ENCODE peak calls at places on chromosomes 3 and 15, in five cellular contexts. U, X, Z, Q and V are unnamed samples.

GRCh38 chr15:38553071-38553470 is 11.5 kb downstream of the RASGRP1 start:
- DNase-seq in U (no peak), X (no peak), Z (no peak), Q (no peak), V (no peak)

GRCh38 chr3:181274025-181274424 is 284.5 kb upstream of the DNAJC19 start:
- DNase-seq in U (no peak), X (no peak), Z (no peak), Q (no peak), V (no peak)

GRCh38 chr3:5341610-5342009 is 154.1 kb downstream of the EDEM1 start:
- DNase-seq in U (no peak), X (no peak), Z (no peak), Q (no peak), V (no peak)

GRCh38 chr3:11305509-11305908 is 33.3 kb downstream of the ATG7 start:
- DNase-seq in U (no peak), X (no peak), Z (no peak), Q (no peak), V (no peak)

GRCh38 chr3:144552642-144553041 is 581.0 kb downstream of the DIPK2A start:
- DNase-seq in U (no peak), X (no peak), Z (no peak), Q (no peak), V (no peak)

GRCh38 chr15:92901053-92901761 is 1.1 kb downstream of the CHD2 start:
- DNase-seq in U (no peak), X (no peak), Z (peak), Q (no peak), V (no peak)

GRCh38 chr15:67142142-67143092 is 77.0 kb downstream of the SMAD3 start:
- DNase-seq in U (no peak), X (peak), Z (no peak), Q (no peak), V (no peak)

GRCh38 chr3:127431066-127431465 is 143.2 kb upstream of the PRR20G start:
- DNase-seq in U (no peak), X (no peak), Z (no peak), Q (no peak), V (peak)

GRCh38 chr15:22908830-22909229 is 70.4 kb downstream of the NIPA2 start:
- DNase-seq in U (no peak), X (no peak), Z (no peak), Q (no peak), V (no peak)

GRCh38 chr15:52733696-52734255 is 54.6 kb upstream of the ATOSA start:
- DNase-seq in U (no peak), X (no peak), Z (no peak), Q (no peak), V (no peak)

GRCh38 chr3:162719684-162720341 is 1223.2 kb downstream of the OTOL1 start:
- DNase-seq in U (peak), X (peak), Z (peak), Q (no peak), V (no peak)

GRCh38 chr15:29262738-29263137 is 6.9 kb downstream of the NSMCE3 start:
- DNase-seq in U (no peak), X (no peak), Z (no peak), Q (no peak), V (no peak)

GRCh38 chr3:187507905-187508304 is 139.7 kb downstream of the RTP4 start:
- DNase-seq in U (no peak), X (no peak), Z (no peak), Q (no peak), V (no peak)

GRCh38 chr3:156120528-156121251 is at the start of gene KCNAB1:
- DNase-seq in U (no peak), X (no peak), Z (no peak), Q (no peak), V (no peak)
- TF ChIP-seq EZH2 in U (no peak), X (no peak), Z (no peak), Q (no peak), V (no peak)

DNA sequence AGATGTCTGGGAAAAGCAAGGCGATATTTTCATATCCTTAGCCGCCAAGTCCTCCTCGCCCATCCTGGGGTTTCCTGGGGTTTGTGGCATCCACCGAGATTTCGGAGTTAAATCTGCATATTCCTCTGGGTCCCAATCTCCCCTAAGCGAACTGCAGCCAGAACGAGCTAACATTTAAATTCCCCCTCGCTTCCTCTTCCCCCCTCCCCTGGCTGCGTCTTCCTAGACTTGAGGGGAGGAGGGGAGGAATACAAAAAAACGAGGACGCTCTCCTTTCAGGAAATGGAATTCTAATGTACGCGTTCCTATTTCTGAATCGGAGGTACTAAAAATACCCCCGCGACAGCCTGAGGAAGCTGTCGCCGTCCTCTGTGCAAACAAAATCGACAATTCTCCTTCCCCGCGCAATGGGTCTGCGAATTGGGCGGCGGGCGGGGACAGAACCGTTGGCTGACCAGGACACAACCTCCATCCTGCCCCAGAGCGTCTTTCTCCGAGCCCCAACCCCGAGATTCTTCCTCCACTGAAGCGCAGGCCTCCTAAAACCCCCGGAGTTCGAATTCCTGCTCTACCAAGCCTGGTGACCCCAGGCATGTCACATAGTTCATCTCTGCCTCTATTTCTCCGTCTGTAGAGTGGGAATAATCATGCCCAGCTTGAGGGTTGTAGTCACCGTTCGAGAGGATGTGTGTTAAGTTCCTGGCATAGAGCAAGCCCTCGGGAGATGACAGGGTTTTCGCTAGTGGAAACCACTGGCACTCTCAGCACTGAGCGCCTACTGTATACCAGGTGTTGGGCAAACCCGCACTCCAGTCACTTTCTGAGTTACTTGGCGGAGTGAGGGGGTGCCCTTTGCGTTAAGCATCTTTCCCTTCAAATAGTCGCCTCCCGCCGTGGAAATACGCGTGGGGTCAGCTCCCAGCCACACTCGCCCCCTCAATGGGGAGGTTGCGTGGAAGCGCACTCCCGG is 5.3 kb downstream of the FEZF2 start:
- DNase-seq in U (no peak), X (no peak), Z (no peak), Q (peak), V (no peak)
- TF ChIP-seq EZH2 in U (no peak), X (peak), Z (peak), Q (no peak), V (peak)

GRCh38 chr3:184230081-184230602 is 757 bp downstream of the VWA5B2 start:
- DNase-seq in U (no peak), X (peak), Z (no peak), Q (peak), V (no peak)

GRCh38 chr3:184227481-184227935 is 1.9 kb upstream of the VWA5B2 start:
- DNase-seq in U (no peak), X (no peak), Z (peak), Q (peak), V (no peak)

GRCh38 chr3:184230603-184231528 is 1.5 kb downstream of the VWA5B2 start:
- DNase-seq in U (no peak), X (no peak), Z (no peak), Q (peak), V (no peak)

GRCh38 chr3:184229424-184230080 is at the start of gene VWA5B2:
- DNase-seq in U (peak), X (peak), Z (peak), Q (peak), V (no peak)

DNA sequence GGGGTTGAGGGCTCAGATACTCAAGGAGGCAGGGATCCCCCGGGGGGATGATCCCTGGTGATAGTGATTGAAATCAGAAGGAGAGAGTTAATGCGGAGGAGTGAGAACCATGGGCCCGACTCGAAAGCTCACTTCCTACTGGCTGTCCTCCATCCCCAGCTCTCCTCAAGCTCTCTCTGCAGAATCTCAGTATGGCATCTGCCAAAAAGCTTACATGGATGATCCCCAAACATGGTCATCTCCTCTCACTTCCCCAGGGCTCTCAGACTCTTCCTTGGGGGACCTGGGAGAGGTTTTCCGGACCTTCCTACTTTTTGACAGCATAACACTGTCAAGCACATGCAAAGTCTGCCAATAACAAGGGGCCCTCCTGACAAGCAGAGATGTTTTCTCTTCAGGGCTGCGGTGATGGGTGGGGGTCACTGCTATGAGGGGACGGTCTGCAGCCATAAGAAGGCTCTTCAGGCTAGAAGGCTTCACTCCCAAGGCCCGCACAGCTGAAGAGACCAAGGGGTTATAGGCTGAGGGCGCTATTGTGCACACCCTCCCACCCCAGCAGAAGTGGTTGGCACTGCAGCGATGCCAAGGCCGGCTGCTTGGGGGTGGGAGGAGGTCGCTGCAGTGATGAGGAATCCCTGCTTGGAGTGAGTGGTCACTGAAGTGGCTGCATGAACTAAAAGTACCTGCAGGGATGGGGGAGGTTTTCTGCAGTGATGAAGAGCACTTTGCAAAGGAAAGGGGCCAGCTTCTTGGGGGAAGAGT is 828 bp upstream of the VWA5B2 start:
- DNase-seq in U (no peak), X (no peak), Z (no peak), Q (peak), V (no peak)
- TF ChIP-seq EZH2 in U (no peak), X (no peak), Z (peak), Q (no peak), V (no peak)

GRCh38 chr3:119170821-119171220 is 2.6 kb upstream of the UPK1B start:
- DNase-seq in U (no peak), X (no peak), Z (no peak), Q (no peak), V (no peak)
- TF ChIP-seq EZH2 in U (no peak), X (no peak), Z (no peak), Q (no peak), V (no peak)